ENCODE peak calls at places on chromosomes 7 and 10, in six cellular contexts. C, A, U, I, Z and W are unnamed samples.

GRCh38 chr7:139023076-139023475 is 12.8 kb downstream of the ZC3HAV1L start:
- DNase-seq in C (no peak), A (no peak), U (peak; percentile 71), I (no peak), Z (peak; percentile 20), W (no peak)

GRCh38 chr10:101330236-101331225 is 23.4 kb upstream of the BTRC start:
- DNase-seq in C (peak; percentile 45), A (no peak), U (peak; percentile 51), I (peak; percentile 68), Z (peak; percentile 89), W (peak; percentile 31)

GRCh38 chr7:127887631-127888030 is 143.6 kb downstream of the LRRC4 start:
- DNase-seq in C (no peak), A (no peak), U (no peak), I (no peak), Z (no peak), W (no peak)

GRCh38 chr7:98214811-98215321 is 3.6 kb downstream of the BHLHA15 start:
- DNase-seq in C (no peak), A (no peak), U (no peak), I (no peak), Z (no peak), W (no peak)

GRCh38 chr10:118730699-118731456 is 23.9 kb downstream of the CACUL1 start:
- DNase-seq in C (no peak), A (no peak), U (no peak), I (no peak), Z (no peak), W (no peak)

GRCh38 chr10:113158183-113158582 is 208.1 kb downstream of the TCF7L2 start:
- DNase-seq in C (no peak), A (no peak), U (no peak), I (no peak), Z (no peak), W (no peak)

GRCh38 chr10:79286318-79286951 is 60.8 kb upstream of the PPIF start:
- DNase-seq in C (no peak), A (no peak), U (no peak), I (peak; percentile 13), Z (no peak), W (no peak)

GRCh38 chr10:119761106-119761505 is 35.3 kb downstream of the INPP5F start:
- DNase-seq in C (peak; percentile 68), A (no peak), U (peak; percentile 34), I (peak; percentile 11), Z (peak; percentile 87), W (peak; percentile 56)

GRCh38 chr7:3738964-3739363 is 437.9 kb downstream of the SDK1 start:
- DNase-seq in C (no peak), A (no peak), U (no peak), I (no peak), Z (no peak), W (no peak)

GRCh38 chr10:43225004-43225786 is 41.7 kb downstream of the RASGEF1A start:
- DNase-seq in C (no peak), A (no peak), U (no peak), I (no peak), Z (no peak), W (no peak)

GRCh38 chr7:143355450-143356385 is 6.8 kb downstream of the FAM131B start:
- DNase-seq in C (no peak), A (no peak), U (no peak), I (no peak), Z (no peak), W (no peak)

GRCh38 chr10:86333813-86334514 is 32.6 kb downstream of the GRID1 start:
- DNase-seq in C (no peak), A (no peak), U (no peak), I (no peak), Z (no peak), W (no peak)

GRCh38 chr7:4830176-4830575 is 31.7 kb downstream of the PAPOLB start:
- DNase-seq in C (peak; percentile 8), A (peak; percentile 74), U (no peak), I (peak; percentile 51), Z (peak; percentile 34), W (no peak)

GRCh38 chr10:72719941-72720592 is 28.1 kb downstream of the MCU start:
- DNase-seq in C (no peak), A (no peak), U (no peak), I (peak; percentile 9), Z (no peak), W (no peak)

GRCh38 chr10:91220954-91221696 is 662 bp downstream of the PCGF5 start:
- DNase-seq in C (no peak), A (no peak), U (peak; percentile 8), I (peak; percentile 19), Z (peak; percentile 10), W (no peak)

GRCh38 chr7:55245271-55245723 is 119.8 kb upstream of the LANCL2 start:
- DNase-seq in C (peak; percentile 29), A (no peak), U (no peak), I (peak; percentile 75), Z (peak; percentile 99), W (peak; percentile 45)

GRCh38 chr7:92631067-92631829 is 41.1 kb upstream of the FAM133B start:
- DNase-seq in C (no peak), A (no peak), U (no peak), I (no peak), Z (no peak), W (no peak)

GRCh38 chr7:44277851-44278250 is 47.5 kb downstream of the CAMK2B start:
- DNase-seq in C (no peak), A (no peak), U (no peak), I (no peak), Z (no peak), W (no peak)

GRCh38 chr10:37384923-37385322 is 259.5 kb downstream of the ANKRD30A start:
- DNase-seq in C (no peak), A (no peak), U (no peak), I (no peak), Z (no peak), W (no peak)

GRCh38 chr10:11551915-11552602 is 59.4 kb downstream of the USP6NL start:
- DNase-seq in C (peak; percentile 78), A (no peak), U (peak; percentile 69), I (peak; percentile 74), Z (peak; percentile 98), W (peak; percentile 79)

GRCh38 chr10:43055217-43055616 is 21.7 kb upstream of the RET start:
- DNase-seq in C (no peak), A (no peak), U (no peak), I (no peak), Z (no peak), W (no peak)

GRCh38 chr10:133474833-133475734 is 21.3 kb downstream of the SCART1 start:
- DNase-seq in C (no peak), A (no peak), U (no peak), I (no peak), Z (no peak), W (no peak)

GRCh38 chr10:59098387-59098786 is 78.1 kb upstream of the PHYHIPL start:
- DNase-seq in C (peak; percentile 57), A (no peak), U (no peak), I (peak; percentile 4), Z (peak; percentile 66), W (peak; percentile 65)

GRCh38 chr7:137443616-137444015 is 100.1 kb upstream of the PTN start:
- DNase-seq in C (no peak), A (no peak), U (peak; percentile 45), I (peak; percentile 39), Z (peak; percentile 95), W (peak; percentile 82)

GRCh38 chr7:55569269-55569663 is 3.0 kb downstream of the VOPP1 start:
- DNase-seq in C (no peak), A (no peak), U (no peak), I (no peak), Z (no peak), W (no peak)

GRCh38 chr7:102153586-102153948 is 133.1 kb upstream of the SH2B2 start:
- DNase-seq in C (no peak), A (no peak), U (no peak), I (no peak), Z (peak; percentile 26), W (no peak)

GRCh38 chr10:78756604-78757442 is 311.9 kb upstream of the ZMIZ1 start:
- DNase-seq in C (peak; percentile 93), A (no peak), U (peak; percentile 90), I (peak; percentile 92), Z (peak; percentile 97), W (peak; percentile 96)

GRCh38 chr7:128406986-128407589 is 2.7 kb downstream of the IMPDH1 start:
- DNase-seq in C (no peak), A (no peak), U (no peak), I (no peak), Z (no peak), W (no peak)

GRCh38 chr7:102874166-102874829 is 38.5 kb upstream of the LRRC17 start:
- DNase-seq in C (no peak), A (no peak), U (peak; percentile 93), I (peak; percentile 94), Z (peak; percentile 99), W (peak; percentile 73)

GRCh38 chr10:80468002-80468401 is 13.9 kb downstream of the TSPAN14 start:
- DNase-seq in C (no peak), A (peak; percentile 61), U (no peak), I (no peak), Z (no peak), W (no peak)

GRCh38 chr10:5659702-5660528 is 6.5 kb downstream of the ASB13 start:
- DNase-seq in C (peak; percentile 35), A (no peak), U (no peak), I (peak; percentile 62), Z (peak; percentile 36), W (peak; percentile 27)

GRCh38 chr7:74372511-74373111 is 81.1 kb upstream of the GTF2IRD1 start:
- DNase-seq in C (no peak), A (no peak), U (no peak), I (no peak), Z (no peak), W (no peak)

GRCh38 chr7:716212-716611 is 10.3 kb upstream of the DNAAF5 start:
- DNase-seq in C (no peak), A (no peak), U (no peak), I (no peak), Z (no peak), W (no peak)